ENCODE peak calls at places on chromosomes 1 and 21, in nine cellular contexts. W, E, G, P, U, D, C, J and F are unnamed samples. For H3K27me3, the result is how much of the 10 kb centered on the place peaks cover.

GRCh38 chr1:56301791-56302190 is 277.6 kb downstream of the PLPP3 start:
- DNase-seq in G (no peak), U (no peak), W (no peak), C (no peak), D (no peak), E (peak), P (no peak), J (no peak), F (no peak)

GRCh38 chr1:240188139-240188538 is 96.5 kb downstream of the FMN2 start:
- DNase-seq in J (no peak), U (no peak), P (no peak), W (no peak), E (no peak), D (no peak), C (no peak), G (no peak), F (no peak)

GRCh38 chr1:188062456-188062855 is 1233.7 kb downstream of the PLA2G4A start:
- DNase-seq in J (no peak), D (no peak), C (no peak), W (no peak), P (no peak), G (no peak), E (peak), U (no peak), F (no peak)

GRCh38 chr1:37661401-37661800 is 26.7 kb upstream of the RSPO1 start:
- DNase-seq in W (no peak), P (no peak), J (peak), U (no peak), D (no peak), C (no peak), E (no peak), G (no peak), F (no peak)

GRCh38 chr1:155158991-155159390 is 14.1 kb downstream of the KRTCAP2 start:
- DNase-seq in J (no peak), E (no peak), D (no peak), U (no peak), C (no peak), W (no peak), G (no peak), P (no peak), F (no peak)

GRCh38 chr21:32611471-32611997 is 643 bp downstream of the CFAP298 start:
- DNase-seq in J (peak), D (peak), G (peak), W (peak), P (no peak), E (peak), C (no peak), U (no peak), F (peak)

GRCh38 chr21:25464275-25464674 is 143.0 kb downstream of the MRPL39 start:
- DNase-seq in P (no peak), J (no peak), D (no peak), U (no peak), E (no peak), G (no peak), W (no peak), C (no peak), F (no peak)

GRCh38 chr1:66337249-66337648 is 196.7 kb upstream of the SGIP1 start:
- DNase-seq in E (no peak), P (no peak), J (no peak), D (no peak), U (no peak), C (no peak), G (no peak), W (no peak), F (no peak)

GRCh38 chr1:115527746-115528145 is 114.0 kb upstream of the VANGL1 start:
- DNase-seq in J (no peak), P (no peak), W (no peak), C (no peak), E (no peak), G (no peak), U (no peak), D (no peak), F (no peak)

GRCh38 chr1:33396188-33397124 is 34.4 kb downstream of the PHC2 start:
- DNase-seq in E (peak), G (no peak), U (no peak), C (no peak), D (no peak), W (no peak), J (no peak), P (no peak), F (no peak)

GRCh38 chr21:43827015-43827611 is 37.7 kb downstream of the RRP1 start:
- DNase-seq in P (peak), D (no peak), W (no peak), E (peak), C (no peak), J (no peak), G (no peak), U (no peak), F (peak)

GRCh38 chr1:92961896-92962752 is 862 bp upstream of the DIPK1A start:
- DNase-seq in U (no peak), D (no peak), J (peak), C (peak), G (peak), P (no peak), E (no peak), W (peak), F (peak)

GRCh38 chr1:70961374-70961773 is 86.2 kb downstream of the PTGER3 start:
- DNase-seq in D (no peak), J (no peak), E (no peak), C (no peak), G (no peak), W (no peak), P (no peak), U (no peak), F (no peak)

GRCh38 chr21:22764222-22764621 is 1766.0 kb downstream of the NCAM2 start:
- DNase-seq in G (no peak), P (no peak), U (no peak), C (no peak), J (no peak), W (no peak), D (no peak), E (no peak), F (no peak)

GRCh38 chr1:205247130-205247921 is 19.6 kb downstream of the TMCC2 start:
- DNase-seq in C (peak), E (no peak), W (no peak), U (no peak), J (no peak), G (no peak), D (no peak), P (peak), F (peak)

GRCh38 chr21:45535341-45536081 is 6.7 kb downstream of the SLC19A1 start:
- DNase-seq in C (no peak), D (no peak), W (no peak), E (no peak), J (no peak), G (peak), U (no peak), P (peak), F (peak)

GRCh38 chr1:229514578-229515275 is 6.6 kb upstream of the NUP133 start:
- DNase-seq in W (peak), G (peak), D (peak), E (peak), C (peak), P (peak), U (peak), J (peak), F (peak)

GRCh38 chr1:8232036-8232757 is 85.7 kb upstream of the SLC45A1 start:
- DNase-seq in E (no peak), P (no peak), W (no peak), C (no peak), G (no peak), U (no peak), J (no peak), D (no peak), F (no peak)

GRCh38 chr1:228341450-228341813 is 65.2 kb downstream of the TRIM11 start:
- DNase-seq in J (no peak), P (peak), W (no peak), E (no peak), C (peak), D (no peak), G (no peak), U (no peak), F (peak)

DNA sequence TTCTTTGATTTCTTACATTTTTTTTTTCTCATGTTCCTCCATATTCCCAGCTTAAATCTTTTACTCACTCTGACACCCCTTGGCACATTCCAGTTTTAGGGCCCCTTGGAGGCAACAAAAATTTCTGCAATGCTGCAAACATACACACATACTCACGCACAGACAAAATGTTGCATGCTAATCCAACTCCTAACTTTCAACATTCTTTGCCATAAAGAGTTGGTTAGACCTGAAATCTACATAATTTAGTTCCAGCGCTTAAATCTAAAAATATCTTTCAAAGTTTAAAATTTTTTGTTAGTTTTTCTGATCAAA is 103.9 kb downstream of the PTPN14 start:
- DNase-seq in J (no peak), C (no peak), U (no peak), P (no peak), W (no peak), E (no peak), G (no peak), D (no peak), F (no peak)
- H3K27ac ChIP-seq in J (peak), C (no peak), U (peak), P (no peak), W (no peak), E (peak), G (peak), D (no peak), F (no peak)

GRCh38 chr1:11701551-11701961 is 10.0 kb downstream of the DRAXIN start:
- DNase-seq in W (no peak), D (peak), U (no peak), C (no peak), E (no peak), G (no peak), J (peak), P (peak), F (no peak)

GRCh38 chr1:11704691-11705475 is 13.4 kb downstream of the DRAXIN start:
- DNase-seq in G (no peak), C (no peak), P (no peak), D (no peak), E (no peak), U (no peak), J (no peak), W (no peak), F (no peak)

GRCh38 chr1:11704226-11704619 is 12.7 kb downstream of the DRAXIN start:
- DNase-seq in J (peak), E (no peak), D (no peak), P (no peak), G (peak), U (no peak), W (no peak), C (no peak), F (no peak)

GRCh38 chr1:11701981-11702803 is 10.7 kb downstream of the DRAXIN start:
- DNase-seq in P (no peak), C (no peak), D (no peak), J (no peak), U (no peak), G (no peak), E (no peak), W (no peak), F (no peak)

DNA sequence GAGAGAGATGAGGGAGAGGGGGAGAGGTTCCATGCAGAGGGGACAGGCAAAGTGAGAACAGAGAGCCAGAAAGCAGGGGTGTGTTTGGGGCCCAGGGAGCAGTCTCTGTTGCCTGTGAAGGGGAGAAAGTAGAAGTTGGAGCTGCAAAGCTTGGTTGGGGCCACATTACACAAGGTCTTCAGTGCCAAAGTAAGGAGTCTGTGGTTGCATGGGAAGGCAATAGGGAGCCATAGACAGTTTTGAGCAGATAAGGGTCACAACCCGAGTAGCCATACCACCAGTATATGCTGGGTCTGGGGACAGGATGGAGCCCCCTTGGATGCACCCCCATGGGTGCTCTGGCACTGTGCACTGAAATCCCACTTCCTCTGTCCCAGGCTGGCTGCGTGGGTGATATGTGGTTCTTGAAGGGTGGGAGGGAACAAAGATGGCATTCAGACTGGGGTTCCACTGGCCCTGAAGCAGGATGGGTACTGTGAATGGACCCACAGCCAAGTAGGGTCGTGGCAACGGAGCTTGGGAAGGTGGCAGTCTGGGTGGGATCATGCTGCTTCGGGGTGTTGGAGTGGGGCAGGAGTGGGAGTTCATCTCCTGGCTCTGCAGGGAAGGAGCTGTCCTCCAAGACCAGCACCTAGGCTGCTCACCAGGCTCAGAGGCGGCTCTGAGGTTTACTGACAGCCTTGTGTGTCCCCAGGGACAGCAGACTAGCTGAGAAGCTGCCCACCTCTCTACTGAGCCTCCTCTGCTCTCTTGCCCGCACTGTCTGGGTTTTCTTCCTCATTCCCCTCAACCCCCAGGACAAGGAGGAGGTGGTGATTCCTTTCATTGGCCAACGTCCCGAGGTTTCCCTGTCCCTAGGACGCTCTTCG is 12.1 kb downstream of the DRAXIN start:
- DNase-seq in U (no peak), E (no peak), C (no peak), W (no peak), G (no peak), J (no peak), P (no peak), D (no peak), F (no peak)
- H3K27me3 ChIP-seq in U (under half), E (half or more), C (under half), W (under half), G (under half), J (under half), P (under half), D (under half), F (under half)

GRCh38 chr1:51689073-51689435 is 72.2 kb downstream of the OSBPL9 start:
- DNase-seq in G (no peak), E (no peak), C (no peak), D (no peak), J (no peak), W (no peak), P (no peak), U (no peak), F (no peak)
- H3K27ac ChIP-seq in G (no peak), E (no peak), C (peak), D (no peak), J (no peak), W (no peak), P (no peak), U (no peak), F (no peak)

GRCh38 chr1:206514821-206515387 is 7.6 kb downstream of the RASSF5 start:
- DNase-seq in D (no peak), E (no peak), U (no peak), P (no peak), W (no peak), C (no peak), J (no peak), G (no peak), F (peak)

GRCh38 chr1:206511362-206512064 is 4.2 kb downstream of the RASSF5 start:
- DNase-seq in W (no peak), J (no peak), G (peak), E (no peak), P (no peak), D (no peak), C (no peak), U (no peak), F (peak)

GRCh38 chr1:206510371-206510770 is 3.0 kb downstream of the RASSF5 start:
- DNase-seq in J (no peak), W (no peak), D (no peak), U (no peak), C (no peak), G (no peak), E (no peak), P (no peak), F (no peak)

GRCh38 chr1:206512521-206513180 is 5.3 kb downstream of the RASSF5 start:
- DNase-seq in U (no peak), J (no peak), W (no peak), E (no peak), D (no peak), P (no peak), G (no peak), C (no peak), F (peak)

DNA sequence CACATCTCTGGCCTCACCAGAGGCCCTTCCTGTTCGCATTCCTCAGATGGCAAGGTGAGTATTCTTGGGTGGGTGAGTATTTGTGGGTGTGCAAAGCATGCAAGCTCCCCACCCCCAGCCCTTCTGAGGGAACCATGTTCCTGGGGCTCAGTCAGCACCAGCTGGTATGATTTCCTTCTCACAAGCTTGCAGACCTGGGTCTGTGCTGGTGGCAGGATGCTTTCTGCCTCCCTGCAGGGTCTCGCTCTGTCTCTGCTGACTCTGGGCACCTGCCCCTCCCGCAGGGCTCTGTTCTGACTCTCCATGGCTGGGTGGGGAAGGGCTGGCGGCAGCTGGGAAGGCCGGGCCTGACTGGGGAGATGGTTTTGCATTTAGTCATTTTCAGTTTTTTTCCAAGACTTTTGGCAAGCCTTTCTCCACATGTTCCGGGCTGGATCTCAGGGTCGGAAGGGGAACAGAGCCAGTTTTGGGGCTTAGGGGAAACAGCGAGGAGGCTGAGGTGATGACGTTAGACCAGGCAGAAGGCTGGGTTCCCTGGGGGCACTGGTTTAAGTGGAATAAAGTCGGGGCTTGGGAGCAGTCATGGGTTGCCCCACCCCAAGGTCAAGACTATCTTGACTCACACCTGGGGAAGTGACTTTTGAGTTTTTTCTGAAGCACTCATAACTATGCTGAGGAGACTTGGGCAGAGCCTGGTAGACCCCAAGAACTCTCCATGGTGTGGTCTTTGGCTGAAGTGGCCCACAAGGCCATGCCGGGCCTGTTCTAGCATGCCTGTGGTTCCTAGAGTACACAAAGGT is 6.2 kb downstream of the RASSF5 start:
- DNase-seq in W (no peak), G (no peak), E (peak), C (peak), P (no peak), J (no peak), U (no peak), D (peak), F (peak)
- H3K27me3 ChIP-seq in W (under half), G (under half), E (under half), C (under half), P (under half), J (under half), U (under half), D (under half), F (under half)

GRCh38 chr1:203151362-203152157 is 24.0 kb downstream of the ADORA1 start:
- DNase-seq in G (peak), D (no peak), W (no peak), P (no peak), C (no peak), U (no peak), E (no peak), J (no peak), F (no peak)

GRCh38 chr1:203153989-203154821 is 21.4 kb downstream of the MYBPH start:
- DNase-seq in D (no peak), P (no peak), U (no peak), J (no peak), W (no peak), E (peak), C (no peak), G (peak), F (no peak)

GRCh38 chr1:203150511-203151297 is 23.2 kb downstream of the ADORA1 start:
- DNase-seq in D (no peak), J (no peak), W (no peak), C (no peak), G (peak), U (no peak), E (no peak), P (no peak), F (no peak)

GRCh38 chr1:203152158-203153034 is 23.2 kb downstream of the MYBPH start:
- DNase-seq in E (no peak), P (no peak), J (peak), U (no peak), C (no peak), G (peak), D (no peak), W (no peak), F (no peak)

GRCh38 chr1:203153051-203153988 is 22.3 kb downstream of the MYBPH start:
- DNase-seq in E (no peak), U (no peak), D (no peak), C (no peak), G (peak), W (no peak), P (no peak), J (peak), F (no peak)
- H3K27ac ChIP-seq in E (no peak), U (no peak), D (no peak), C (no peak), G (no peak), W (no peak), P (peak), J (no peak), F (no peak)

DNA sequence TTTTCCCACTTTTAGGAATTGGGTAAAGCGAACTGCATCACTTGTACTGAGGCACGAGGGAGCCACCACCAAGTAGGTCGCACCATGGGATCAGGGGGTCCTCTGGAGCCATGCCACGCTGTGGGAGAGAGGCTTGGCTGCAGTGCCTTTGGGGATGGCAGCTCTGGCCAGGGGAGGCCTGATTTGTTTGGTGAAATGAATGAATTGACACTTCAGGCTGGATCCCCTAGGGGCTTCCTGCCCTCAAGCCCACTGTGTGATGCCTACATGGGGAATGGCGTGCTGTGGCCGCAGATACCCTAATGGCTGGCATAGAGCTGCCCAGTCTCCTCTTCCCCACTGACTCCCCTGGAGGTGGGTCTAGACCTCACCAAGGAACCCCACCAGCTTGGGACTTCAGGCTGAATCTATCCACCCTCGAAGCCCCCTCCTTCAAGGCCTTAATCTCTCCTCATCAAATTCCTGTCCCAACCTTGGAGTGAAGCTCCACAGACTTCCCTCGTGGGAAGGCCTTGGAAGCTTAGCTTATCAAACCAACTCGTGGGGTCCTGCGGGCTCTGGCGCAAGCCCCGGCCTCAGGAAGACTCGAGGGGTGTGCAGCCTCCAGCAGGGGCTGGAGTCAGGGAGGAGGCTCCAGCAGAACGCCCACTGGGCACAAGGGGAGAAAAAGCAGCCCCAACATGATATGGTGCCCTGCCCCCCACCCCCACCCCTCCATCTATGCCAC is 64.6 kb downstream of the VWA5B1 start:
- DNase-seq in E (no peak), C (no peak), W (no peak), G (no peak), D (no peak), J (no peak), U (no peak), P (no peak), F (no peak)
- H3K27me3 ChIP-seq in E (under half), C (under half), W (under half), G (under half), D (under half), J (under half), U (under half), P (under half), F (under half)

GRCh38 chr1:201015551-201016091 is 7.9 kb downstream of the KIF21B start:
- DNase-seq in P (no peak), D (no peak), W (no peak), J (no peak), G (peak), C (no peak), E (no peak), U (no peak), F (no peak)

GRCh38 chr1:201016211-201016651 is 7.3 kb downstream of the KIF21B start:
- DNase-seq in E (no peak), J (no peak), D (no peak), G (peak), P (peak), W (no peak), C (no peak), U (no peak), F (no peak)

GRCh38 chr1:201019321-201019977 is 4.1 kb downstream of the KIF21B start:
- DNase-seq in J (no peak), D (no peak), U (no peak), C (peak), W (peak), P (no peak), G (peak), E (peak), F (peak)

GRCh38 chr1:201016943-201017827 is 6.3 kb downstream of the KIF21B start:
- DNase-seq in U (no peak), W (no peak), J (no peak), E (no peak), C (no peak), G (peak), D (no peak), P (no peak), F (no peak)

GRCh38 chr1:201017828-201018163 is 5.7 kb downstream of the KIF21B start:
- DNase-seq in E (no peak), P (no peak), D (no peak), U (no peak), C (no peak), J (no peak), W (no peak), G (no peak), F (no peak)
- H3K27ac ChIP-seq in E (no peak), P (peak), D (no peak), U (no peak), C (no peak), J (no peak), W (no peak), G (no peak), F (no peak)